ENCODE peak calls at places on chromosomes 3 and 15, in seven cellular contexts. One of them, this sample, is unnamed.

GRCh38 chr3:70476174-70476573 is 163.7 kb upstream of the MDFIC2 start:
- DNase-seq in left cardiac atrium: no peak
- DNase-seq in brain pericyte: no peak
- DNase-seq in activated CD8-positive, alpha-beta memory T cell treated with anti-CD3 and anti-CD28 coated beads for 4 hours: no peak
- DNase-seq in NCI-H1092: no peak
- DNase-seq in NCI-H524: no peak
- DNase-seq in stimulated activated CD8-positive, alpha-beta memory T cell treated with anti-CD3 and anti-CD28 coated beads, Interleukin-7, amount 100 ng/mL, for 1 hour: no peak
- DNase-seq in this sample: no peak

GRCh38 chr3:73559730-73560129 is 65.0 kb downstream of the PDZRN3 start:
- DNase-seq in activated CD8-positive, alpha-beta memory T cell treated with anti-CD3 and anti-CD28 coated beads for 4 hours: no peak
- DNase-seq in stimulated activated CD8-positive, alpha-beta memory T cell treated with anti-CD3 and anti-CD28 coated beads, Interleukin-7, amount 100 ng/mL, for 1 hour: no peak
- DNase-seq in left cardiac atrium: no peak
- DNase-seq in NCI-H524: no peak
- DNase-seq in NCI-H1092: no peak
- DNase-seq in brain pericyte: no peak
- DNase-seq in this sample: no peak

GRCh38 chr3:130093741-130094391 is 12.2 kb downstream of the ALG1L2 start:
- DNase-seq in activated CD8-positive, alpha-beta memory T cell treated with anti-CD3 and anti-CD28 coated beads for 4 hours: no peak
- DNase-seq in left cardiac atrium: no peak
- DNase-seq in NCI-H524: no peak
- DNase-seq in brain pericyte: no peak
- DNase-seq in stimulated activated CD8-positive, alpha-beta memory T cell treated with anti-CD3 and anti-CD28 coated beads, Interleukin-7, amount 100 ng/mL, for 1 hour: no peak
- DNase-seq in NCI-H1092: no peak
- DNase-seq in this sample: no peak

GRCh38 chr3:131608296-131608695 is 105.5 kb upstream of the MRPL3 start:
- DNase-seq in activated CD8-positive, alpha-beta memory T cell treated with anti-CD3 and anti-CD28 coated beads for 4 hours: no peak
- DNase-seq in NCI-H1092: no peak
- DNase-seq in left cardiac atrium: no peak
- DNase-seq in NCI-H524: no peak
- DNase-seq in brain pericyte: no peak
- DNase-seq in stimulated activated CD8-positive, alpha-beta memory T cell treated with anti-CD3 and anti-CD28 coated beads, Interleukin-7, amount 100 ng/mL, for 1 hour: no peak
- DNase-seq in this sample: no peak

GRCh38 chr15:69059170-69059943 is 44.9 kb downstream of the NOX5 start:
- DNase-seq in left cardiac atrium: peak; percentile 92
- DNase-seq in brain pericyte: peak; percentile 68
- DNase-seq in NCI-H524: peak; percentile 99
- DNase-seq in activated CD8-positive, alpha-beta memory T cell treated with anti-CD3 and anti-CD28 coated beads for 4 hours: peak; percentile 43
- DNase-seq in stimulated activated CD8-positive, alpha-beta memory T cell treated with anti-CD3 and anti-CD28 coated beads, Interleukin-7, amount 100 ng/mL, for 1 hour: peak; percentile 50
- DNase-seq in NCI-H1092: peak; percentile 82
- DNase-seq in this sample: peak; percentile 90

GRCh38 chr3:81761904-81762565 is 590 bp upstream of the GBE1 start:
- DNase-seq in left cardiac atrium: no peak
- DNase-seq in NCI-H524: no peak
- DNase-seq in brain pericyte: no peak
- DNase-seq in activated CD8-positive, alpha-beta memory T cell treated with anti-CD3 and anti-CD28 coated beads for 4 hours: no peak
- DNase-seq in NCI-H1092: no peak
- DNase-seq in stimulated activated CD8-positive, alpha-beta memory T cell treated with anti-CD3 and anti-CD28 coated beads, Interleukin-7, amount 100 ng/mL, for 1 hour: no peak
- DNase-seq in this sample: no peak

GRCh38 chr3:183513046-183513706 is 42.3 kb downstream of the KLHL6 start:
- DNase-seq in brain pericyte: no peak
- DNase-seq in stimulated activated CD8-positive, alpha-beta memory T cell treated with anti-CD3 and anti-CD28 coated beads, Interleukin-7, amount 100 ng/mL, for 1 hour: peak; percentile 5
- DNase-seq in NCI-H1092: no peak
- DNase-seq in NCI-H524: no peak
- DNase-seq in activated CD8-positive, alpha-beta memory T cell treated with anti-CD3 and anti-CD28 coated beads for 4 hours: peak; percentile 24
- DNase-seq in left cardiac atrium: no peak
- DNase-seq in this sample: no peak

GRCh38 chr15:77145370-77145769 is 74.5 kb upstream of the TSPAN3 start:
- DNase-seq in NCI-H1092: no peak
- DNase-seq in activated CD8-positive, alpha-beta memory T cell treated with anti-CD3 and anti-CD28 coated beads for 4 hours: no peak
- DNase-seq in stimulated activated CD8-positive, alpha-beta memory T cell treated with anti-CD3 and anti-CD28 coated beads, Interleukin-7, amount 100 ng/mL, for 1 hour: no peak
- DNase-seq in NCI-H524: no peak
- DNase-seq in brain pericyte: no peak
- DNase-seq in left cardiac atrium: no peak
- DNase-seq in this sample: no peak

GRCh38 chr3:31968927-31969418 is 12.1 kb downstream of the OSBPL10 start:
- DNase-seq in NCI-H1092: no peak
- DNase-seq in stimulated activated CD8-positive, alpha-beta memory T cell treated with anti-CD3 and anti-CD28 coated beads, Interleukin-7, amount 100 ng/mL, for 1 hour: no peak
- DNase-seq in NCI-H524: no peak
- DNase-seq in activated CD8-positive, alpha-beta memory T cell treated with anti-CD3 and anti-CD28 coated beads for 4 hours: no peak
- DNase-seq in brain pericyte: no peak
- DNase-seq in left cardiac atrium: no peak
- DNase-seq in this sample: no peak

GRCh38 chr15:48891229-48891765 is 13.4 kb downstream of the EID1 start:
- DNase-seq in activated CD8-positive, alpha-beta memory T cell treated with anti-CD3 and anti-CD28 coated beads for 4 hours: no peak
- DNase-seq in stimulated activated CD8-positive, alpha-beta memory T cell treated with anti-CD3 and anti-CD28 coated beads, Interleukin-7, amount 100 ng/mL, for 1 hour: no peak
- DNase-seq in brain pericyte: no peak
- DNase-seq in NCI-H524: no peak
- DNase-seq in left cardiac atrium: no peak
- DNase-seq in NCI-H1092: no peak
- DNase-seq in this sample: no peak

GRCh38 chr3:194512895-194513601 is 26.2 kb upstream of the ATP13A3 start:
- DNase-seq in stimulated activated CD8-positive, alpha-beta memory T cell treated with anti-CD3 and anti-CD28 coated beads, Interleukin-7, amount 100 ng/mL, for 1 hour: no peak
- DNase-seq in brain pericyte: peak; percentile 37
- DNase-seq in NCI-H524: no peak
- DNase-seq in left cardiac atrium: no peak
- DNase-seq in activated CD8-positive, alpha-beta memory T cell treated with anti-CD3 and anti-CD28 coated beads for 4 hours: no peak
- DNase-seq in NCI-H1092: no peak
- DNase-seq in this sample: no peak

GRCh38 chr3:115040673-115041286 is 106.3 kb downstream of the ZBTB20 start:
- DNase-seq in NCI-H524: no peak
- DNase-seq in activated CD8-positive, alpha-beta memory T cell treated with anti-CD3 and anti-CD28 coated beads for 4 hours: peak; percentile 1
- DNase-seq in stimulated activated CD8-positive, alpha-beta memory T cell treated with anti-CD3 and anti-CD28 coated beads, Interleukin-7, amount 100 ng/mL, for 1 hour: peak; percentile 2
- DNase-seq in left cardiac atrium: peak; percentile 29
- DNase-seq in NCI-H1092: no peak
- DNase-seq in brain pericyte: no peak
- DNase-seq in this sample: no peak

GRCh38 chr15:49037546-49037940 is 8.7 kb downstream of the SECISBP2L start:
- DNase-seq in activated CD8-positive, alpha-beta memory T cell treated with anti-CD3 and anti-CD28 coated beads for 4 hours: no peak
- DNase-seq in NCI-H524: no peak
- DNase-seq in left cardiac atrium: no peak
- DNase-seq in stimulated activated CD8-positive, alpha-beta memory T cell treated with anti-CD3 and anti-CD28 coated beads, Interleukin-7, amount 100 ng/mL, for 1 hour: no peak
- DNase-seq in brain pericyte: no peak
- DNase-seq in NCI-H1092: no peak
- DNase-seq in this sample: no peak

GRCh38 chr15:69659454-69660050 is 206.9 kb downstream of the RPLP1 start:
- DNase-seq in activated CD8-positive, alpha-beta memory T cell treated with anti-CD3 and anti-CD28 coated beads for 4 hours: no peak
- DNase-seq in NCI-H524: no peak
- DNase-seq in brain pericyte: no peak
- DNase-seq in left cardiac atrium: no peak
- DNase-seq in stimulated activated CD8-positive, alpha-beta memory T cell treated with anti-CD3 and anti-CD28 coated beads, Interleukin-7, amount 100 ng/mL, for 1 hour: no peak
- DNase-seq in NCI-H1092: no peak
- DNase-seq in this sample: no peak

GRCh38 chr3:188077160-188077812 is 76.7 kb upstream of the LPP start:
- DNase-seq in activated CD8-positive, alpha-beta memory T cell treated with anti-CD3 and anti-CD28 coated beads for 4 hours: no peak
- DNase-seq in left cardiac atrium: peak; percentile 24
- DNase-seq in stimulated activated CD8-positive, alpha-beta memory T cell treated with anti-CD3 and anti-CD28 coated beads, Interleukin-7, amount 100 ng/mL, for 1 hour: no peak
- DNase-seq in NCI-H524: no peak
- DNase-seq in brain pericyte: no peak
- DNase-seq in NCI-H1092: no peak
- DNase-seq in this sample: no peak

GRCh38 chr3:168884353-168884903 is 779.1 kb downstream of the MECOM start:
- DNase-seq in activated CD8-positive, alpha-beta memory T cell treated with anti-CD3 and anti-CD28 coated beads for 4 hours: no peak
- DNase-seq in brain pericyte: peak; percentile 18
- DNase-seq in stimulated activated CD8-positive, alpha-beta memory T cell treated with anti-CD3 and anti-CD28 coated beads, Interleukin-7, amount 100 ng/mL, for 1 hour: no peak
- DNase-seq in left cardiac atrium: no peak
- DNase-seq in NCI-H1092: peak; percentile 4
- DNase-seq in NCI-H524: no peak
- DNase-seq in this sample: no peak

GRCh38 chr3:15899438-15899837 is 101.7 kb upstream of the ANKRD28 start:
- DNase-seq in activated CD8-positive, alpha-beta memory T cell treated with anti-CD3 and anti-CD28 coated beads for 4 hours: no peak
- DNase-seq in NCI-H1092: no peak
- DNase-seq in NCI-H524: peak; percentile 16
- DNase-seq in stimulated activated CD8-positive, alpha-beta memory T cell treated with anti-CD3 and anti-CD28 coated beads, Interleukin-7, amount 100 ng/mL, for 1 hour: no peak
- DNase-seq in left cardiac atrium: no peak
- DNase-seq in brain pericyte: no peak
- DNase-seq in this sample: no peak

GRCh38 chr15:37229855-37230254 is 129.5 kb upstream of the MEIS2 start:
- DNase-seq in left cardiac atrium: no peak
- DNase-seq in NCI-H524: no peak
- DNase-seq in brain pericyte: no peak
- DNase-seq in NCI-H1092: no peak
- DNase-seq in stimulated activated CD8-positive, alpha-beta memory T cell treated with anti-CD3 and anti-CD28 coated beads, Interleukin-7, amount 100 ng/mL, for 1 hour: no peak
- DNase-seq in activated CD8-positive, alpha-beta memory T cell treated with anti-CD3 and anti-CD28 coated beads for 4 hours: no peak
- DNase-seq in this sample: no peak

GRCh38 chr3:160450846-160451245 is 1.3 kb upstream of the TRIM59 start:
- DNase-seq in NCI-H1092: no peak
- DNase-seq in NCI-H524: no peak
- DNase-seq in brain pericyte: no peak
- DNase-seq in activated CD8-positive, alpha-beta memory T cell treated with anti-CD3 and anti-CD28 coated beads for 4 hours: no peak
- DNase-seq in left cardiac atrium: no peak
- DNase-seq in stimulated activated CD8-positive, alpha-beta memory T cell treated with anti-CD3 and anti-CD28 coated beads, Interleukin-7, amount 100 ng/mL, for 1 hour: no peak
- DNase-seq in this sample: no peak

GRCh38 chr3:118907909-118908308 is 126.7 kb downstream of the IGSF11 start:
- DNase-seq in activated CD8-positive, alpha-beta memory T cell treated with anti-CD3 and anti-CD28 coated beads for 4 hours: no peak
- DNase-seq in NCI-H1092: no peak
- DNase-seq in stimulated activated CD8-positive, alpha-beta memory T cell treated with anti-CD3 and anti-CD28 coated beads, Interleukin-7, amount 100 ng/mL, for 1 hour: no peak
- DNase-seq in left cardiac atrium: no peak
- DNase-seq in brain pericyte: no peak
- DNase-seq in NCI-H524: no peak
- DNase-seq in this sample: no peak

GRCh38 chr3:12179441-12179840 is 20.7 kb upstream of the TIMP4 start:
- DNase-seq in stimulated activated CD8-positive, alpha-beta memory T cell treated with anti-CD3 and anti-CD28 coated beads, Interleukin-7, amount 100 ng/mL, for 1 hour: no peak
- DNase-seq in left cardiac atrium: no peak
- DNase-seq in activated CD8-positive, alpha-beta memory T cell treated with anti-CD3 and anti-CD28 coated beads for 4 hours: no peak
- DNase-seq in brain pericyte: no peak
- DNase-seq in NCI-H1092: no peak
- DNase-seq in NCI-H524: no peak
- DNase-seq in this sample: no peak

GRCh38 chr3:42501681-42502428 is 588 bp upstream of the VIPR1 start:
- DNase-seq in brain pericyte: no peak
- DNase-seq in stimulated activated CD8-positive, alpha-beta memory T cell treated with anti-CD3 and anti-CD28 coated beads, Interleukin-7, amount 100 ng/mL, for 1 hour: peak; percentile 32
- DNase-seq in activated CD8-positive, alpha-beta memory T cell treated with anti-CD3 and anti-CD28 coated beads for 4 hours: peak; percentile 13
- DNase-seq in left cardiac atrium: peak; percentile 70
- DNase-seq in NCI-H524: peak; percentile 67
- DNase-seq in NCI-H1092: peak; percentile 1
- DNase-seq in this sample: peak; percentile 87

GRCh38 chr3:124118397-124118796 is 126.5 kb upstream of the ROPN1 start:
- DNase-seq in brain pericyte: no peak
- DNase-seq in left cardiac atrium: no peak
- DNase-seq in activated CD8-positive, alpha-beta memory T cell treated with anti-CD3 and anti-CD28 coated beads for 4 hours: no peak
- DNase-seq in NCI-H1092: no peak
- DNase-seq in NCI-H524: peak; percentile 51
- DNase-seq in stimulated activated CD8-positive, alpha-beta memory T cell treated with anti-CD3 and anti-CD28 coated beads, Interleukin-7, amount 100 ng/mL, for 1 hour: no peak
- DNase-seq in this sample: no peak

GRCh38 chr15:48940508-48940907 is 23.2 kb downstream of the SHC4 start:
- DNase-seq in left cardiac atrium: no peak
- DNase-seq in NCI-H1092: no peak
- DNase-seq in NCI-H524: no peak
- DNase-seq in stimulated activated CD8-positive, alpha-beta memory T cell treated with anti-CD3 and anti-CD28 coated beads, Interleukin-7, amount 100 ng/mL, for 1 hour: no peak
- DNase-seq in activated CD8-positive, alpha-beta memory T cell treated with anti-CD3 and anti-CD28 coated beads for 4 hours: no peak
- DNase-seq in brain pericyte: peak; percentile 36
- DNase-seq in this sample: no peak

GRCh38 chr3:53196575-53197407 is 35.8 kb downstream of the PRKCD start:
- DNase-seq in NCI-H1092: no peak
- DNase-seq in brain pericyte: no peak
- DNase-seq in stimulated activated CD8-positive, alpha-beta memory T cell treated with anti-CD3 and anti-CD28 coated beads, Interleukin-7, amount 100 ng/mL, for 1 hour: no peak
- DNase-seq in left cardiac atrium: no peak
- DNase-seq in activated CD8-positive, alpha-beta memory T cell treated with anti-CD3 and anti-CD28 coated beads for 4 hours: no peak
- DNase-seq in NCI-H524: peak; percentile 44
- DNase-seq in this sample: no peak

GRCh38 chr3:58013099-58013498 is 4.9 kb downstream of the FLNB start:
- DNase-seq in brain pericyte: no peak
- DNase-seq in NCI-H1092: no peak
- DNase-seq in left cardiac atrium: no peak
- DNase-seq in activated CD8-positive, alpha-beta memory T cell treated with anti-CD3 and anti-CD28 coated beads for 4 hours: no peak
- DNase-seq in stimulated activated CD8-positive, alpha-beta memory T cell treated with anti-CD3 and anti-CD28 coated beads, Interleukin-7, amount 100 ng/mL, for 1 hour: no peak
- DNase-seq in NCI-H524: no peak
- DNase-seq in this sample: no peak

GRCh38 chr3:27675287-27675686 is 46.8 kb downstream of the EOMES start:
- DNase-seq in stimulated activated CD8-positive, alpha-beta memory T cell treated with anti-CD3 and anti-CD28 coated beads, Interleukin-7, amount 100 ng/mL, for 1 hour: no peak
- DNase-seq in NCI-H524: no peak
- DNase-seq in activated CD8-positive, alpha-beta memory T cell treated with anti-CD3 and anti-CD28 coated beads for 4 hours: no peak
- DNase-seq in NCI-H1092: no peak
- DNase-seq in left cardiac atrium: no peak
- DNase-seq in brain pericyte: no peak
- DNase-seq in this sample: no peak

GRCh38 chr3:78613366-78614008 is 1154.3 kb downstream of the ROBO1 start:
- DNase-seq in activated CD8-positive, alpha-beta memory T cell treated with anti-CD3 and anti-CD28 coated beads for 4 hours: no peak
- DNase-seq in brain pericyte: no peak
- DNase-seq in left cardiac atrium: no peak
- DNase-seq in NCI-H524: no peak
- DNase-seq in NCI-H1092: peak; percentile 45
- DNase-seq in stimulated activated CD8-positive, alpha-beta memory T cell treated with anti-CD3 and anti-CD28 coated beads, Interleukin-7, amount 100 ng/mL, for 1 hour: no peak
- DNase-seq in this sample: no peak

GRCh38 chr15:82533801-82534200 is 6.5 kb downstream of the RPS17 start:
- DNase-seq in NCI-H1092: no peak
- DNase-seq in stimulated activated CD8-positive, alpha-beta memory T cell treated with anti-CD3 and anti-CD28 coated beads, Interleukin-7, amount 100 ng/mL, for 1 hour: no peak
- DNase-seq in left cardiac atrium: no peak
- DNase-seq in activated CD8-positive, alpha-beta memory T cell treated with anti-CD3 and anti-CD28 coated beads for 4 hours: no peak
- DNase-seq in NCI-H524: no peak
- DNase-seq in brain pericyte: no peak
- DNase-seq in this sample: no peak

GRCh38 chr15:78047631-78048409 is 29.7 kb downstream of the TBC1D2B start:
- DNase-seq in stimulated activated CD8-positive, alpha-beta memory T cell treated with anti-CD3 and anti-CD28 coated beads, Interleukin-7, amount 100 ng/mL, for 1 hour: no peak
- DNase-seq in left cardiac atrium: peak; percentile 27
- DNase-seq in brain pericyte: no peak
- DNase-seq in NCI-H524: no peak
- DNase-seq in NCI-H1092: no peak
- DNase-seq in activated CD8-positive, alpha-beta memory T cell treated with anti-CD3 and anti-CD28 coated beads for 4 hours: no peak
- DNase-seq in this sample: no peak

GRCh38 chr3:67601385-67601784 is 53.0 kb downstream of the SUCLG2 start:
- DNase-seq in activated CD8-positive, alpha-beta memory T cell treated with anti-CD3 and anti-CD28 coated beads for 4 hours: no peak
- DNase-seq in stimulated activated CD8-positive, alpha-beta memory T cell treated with anti-CD3 and anti-CD28 coated beads, Interleukin-7, amount 100 ng/mL, for 1 hour: no peak
- DNase-seq in brain pericyte: no peak
- DNase-seq in left cardiac atrium: no peak
- DNase-seq in NCI-H524: no peak
- DNase-seq in NCI-H1092: no peak
- DNase-seq in this sample: no peak

This sample was measured in upper lobe of right lung.